ENCODE peak calls at places on chromosome 18, in six cellular contexts. D is Peyer's patch, G is neural progenitor cell, B is psoas muscle, C is IMR-90, E is AG10803. N is an unnamed sample.

GRCh38 chr18:80175451-80176235 is 66.6 kb downstream of the ADNP2 start:
- DNase-seq in C (no peak), B (no peak), D (no peak), G (no peak), E (no peak), N (no peak)

GRCh38 chr18:51559198-51559901 is 361.9 kb upstream of the MEX3C start:
- DNase-seq in E (no peak), B (no peak), D (no peak), C (no peak), G (no peak), N (no peak)

GRCh38 chr18:42229211-42230210 is 274.5 kb downstream of the PIK3C3 start:
- DNase-seq in C (no peak), E (no peak), B (no peak), D (no peak), G (no peak), N (no peak)

GRCh38 chr18:41320090-41320489 is 634.9 kb upstream of the PIK3C3 start:
- DNase-seq in G (no peak), E (no peak), D (no peak), C (no peak), B (no peak), N (no peak)

GRCh38 chr18:79503891-79504475 is 108.3 kb downstream of the NFATC1 start:
- DNase-seq in B (no peak), D (no peak), E (no peak), C (no peak), G (no peak), N (no peak)

GRCh38 chr18:27715751-27716150 is 461.2 kb downstream of the CDH2 start:
- DNase-seq in G (no peak), B (no peak), E (no peak), D (no peak), C (no peak), N (no peak)

GRCh38 chr18:23689616-23690504 is 607 bp downstream of the LAMA3 start:
- DNase-seq in D (peak), C (no peak), G (peak), B (no peak), E (no peak), N (no peak)

GRCh38 chr18:61635901-61636528 is 256.8 kb downstream of the RNF152 start:
- DNase-seq in E (peak), B (no peak), C (peak), D (peak), G (peak), N (peak)

GRCh38 chr18:74266161-74266560 is 25.6 kb downstream of the CYB5A start:
- DNase-seq in B (no peak), C (peak), D (no peak), E (no peak), G (no peak), N (no peak)

GRCh38 chr18:23735021-23735464 is 45.8 kb downstream of the LAMA3 start:
- DNase-seq in G (no peak), C (no peak), B (no peak), D (no peak), E (no peak), N (no peak)

GRCh38 chr18:55787674-55788073 is 199.7 kb upstream of the TCF4 start:
- DNase-seq in D (no peak), G (no peak), C (no peak), E (no peak), B (no peak), N (no peak)

GRCh38 chr18:37720706-37721105 is 155.1 kb upstream of the CELF4 start:
- DNase-seq in B (no peak), D (no peak), C (no peak), G (no peak), E (no peak), N (no peak)

GRCh38 chr18:23541349-23542093 is 38.2 kb downstream of the RMC1 start:
- DNase-seq in G (no peak), C (no peak), D (no peak), B (no peak), E (no peak), N (no peak)

GRCh38 chr18:35256947-35257346 is 16.1 kb downstream of the ZNF397 start:
- DNase-seq in B (no peak), G (no peak), E (no peak), C (no peak), D (no peak), N (no peak)

GRCh38 chr18:56995579-56996194 is 151.2 kb upstream of the BOD1L2 start:
- DNase-seq in B (no peak), C (no peak), G (peak), D (no peak), E (no peak), N (no peak)

DNA sequence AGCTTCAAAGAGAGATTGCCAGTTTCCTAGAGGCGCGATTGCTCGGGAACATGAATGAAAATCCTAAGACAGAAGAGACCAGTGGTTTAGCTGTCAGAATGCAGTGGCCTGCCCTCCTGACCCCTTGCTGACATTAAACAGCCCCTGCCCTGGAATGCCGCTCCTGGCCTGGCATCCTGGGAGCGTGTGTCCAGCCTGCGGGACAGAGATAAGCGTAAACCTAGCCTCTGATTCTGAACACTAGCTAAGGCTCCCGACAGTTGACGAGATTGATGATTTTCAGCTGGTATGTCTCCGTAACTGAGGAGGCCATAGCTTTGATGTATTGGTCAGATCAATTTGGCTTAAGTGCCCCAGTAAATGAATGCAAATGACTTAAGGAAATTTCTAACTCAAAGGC is 142.3 kb upstream of the L3MBTL4 start:
- DNase-seq in D (no peak), G (peak), C (no peak), E (no peak), B (no peak), N (no peak)
- H3K4me3 ChIP-seq in D (no peak), G (peak), C (no peak), E (no peak), B (no peak), N (no peak)

GRCh38 chr18:9638886-9639285 is 24.5 kb upstream of the PPP4R1 start:
- DNase-seq in B (no peak), C (no peak), G (no peak), E (no peak), D (no peak), N (no peak)
- TF ChIP-seq CTCF in B (no peak), C (no peak), G (no peak), E (no peak), D (no peak), N (no peak)

DNA sequence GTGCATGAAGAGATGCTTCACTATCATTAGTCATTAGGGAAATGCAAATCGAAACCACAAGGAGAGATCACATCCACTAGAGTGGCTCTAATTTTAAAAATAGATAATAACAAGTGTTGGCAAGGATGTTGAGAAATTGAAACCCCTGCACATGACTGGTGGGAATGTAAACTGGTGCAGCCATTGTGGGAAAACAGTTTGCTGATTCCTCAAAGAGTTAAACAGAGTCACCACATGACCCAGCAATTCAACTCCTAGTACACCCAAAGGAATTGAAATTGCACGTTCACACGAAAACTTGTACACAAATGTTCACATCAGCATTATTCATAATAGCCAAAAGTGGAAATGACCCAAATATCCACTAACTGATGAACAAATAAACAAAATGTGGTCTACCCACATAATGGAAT is 179.5 kb downstream of the BCL2 start:
- DNase-seq in C (no peak), B (no peak), G (no peak), D (no peak), E (no peak), N (no peak)
- H3K4me3 ChIP-seq in C (no peak), B (no peak), G (no peak), D (no peak), E (no peak), N (no peak)

GRCh38 chr18:43664487-43665008 is 387.3 kb upstream of the SYT4 start:
- DNase-seq in G (no peak), B (no peak), C (no peak), D (no peak), E (no peak), N (no peak)

GRCh38 chr18:43662657-43663056 is 385.4 kb upstream of the SYT4 start:
- DNase-seq in C (peak), G (no peak), D (no peak), B (no peak), E (peak), N (peak)

GRCh38 chr18:43663159-43663558 is 385.9 kb upstream of the SYT4 start:
- DNase-seq in G (no peak), D (no peak), B (no peak), C (no peak), E (no peak), N (no peak)

GRCh38 chr18:43665239-43665788 is 388.0 kb upstream of the SYT4 start:
- DNase-seq in G (no peak), D (no peak), E (peak), C (peak), B (no peak), N (peak)

GRCh38 chr18:43661570-43661969 is 384.3 kb upstream of the SYT4 start:
- DNase-seq in G (peak), E (peak), B (no peak), C (peak), D (no peak), N (peak)
- TF ChIP-seq CTCF in G (peak), E (peak), B (peak), C (peak), D (no peak), N (peak)

DNA sequence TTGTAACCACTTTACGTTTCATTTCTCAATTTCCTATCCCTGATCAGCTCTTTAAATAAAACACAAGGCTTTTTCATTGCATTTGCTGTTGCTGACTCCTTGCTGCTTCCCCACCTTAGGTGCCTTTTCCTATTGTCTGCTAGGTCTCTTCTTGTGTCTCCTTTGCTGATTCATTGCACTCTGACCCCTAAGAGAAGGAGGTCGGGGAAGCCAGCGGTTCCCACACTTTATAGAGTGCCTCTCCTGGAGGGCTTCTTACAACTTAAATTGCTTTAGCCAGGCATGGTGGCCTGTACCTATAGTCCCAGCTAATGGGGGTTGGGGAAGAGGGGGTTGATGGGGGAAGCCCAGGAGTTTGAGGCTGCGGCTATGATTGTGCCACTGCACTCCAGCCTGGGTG is 495.0 kb downstream of the DLGAP1 start:
- DNase-seq in C (no peak), G (peak), E (no peak), B (no peak), D (no peak), N (no peak)
- H3K4me3 ChIP-seq in C (no peak), G (peak), E (no peak), B (no peak), D (no peak), N (no peak)

GRCh38 chr18:77701977-77702376 is 452.3 kb downstream of the GALR1 start:
- DNase-seq in C (no peak), E (no peak), G (no peak), B (no peak), D (no peak), N (no peak)
- TF ChIP-seq CTCF in C (no peak), E (no peak), G (peak), B (no peak), D (no peak), N (no peak)

N was measured in AG04449.